ENCODE peak calls at places on chromosome 13, in seven cellular contexts. S is neuronal stem cell, P is IMR-90, W is trophoblast cell, G is H9, I is mesendoderm, C is H1. E is an unnamed sample.
A peak's percentile ranks its signal among the peaks of the same experiment; 100 is the strongest.

GRCh38 chr13:110306340-110306959 is 507 bp downstream of the COL4A1 start:
- DNase-seq in S (no peak), P (no peak), W (no peak), G (peak; percentile 43), I (peak; percentile 62), C (no peak), E (peak; percentile 62)

GRCh38 chr13:43159007-43159406 is 135.6 kb downstream of the DNAJC15 start:
- DNase-seq in S (no peak), P (peak; percentile 71), W (peak; percentile 38), G (no peak), I (peak; percentile 86), C (no peak), E (no peak)

GRCh38 chr13:51815848-51816247 is 11.9 kb upstream of the DHRS12 start:
- DNase-seq in S (no peak), P (no peak), W (no peak), G (no peak), I (no peak), C (no peak), E (no peak)

GRCh38 chr13:59452189-59452588 is 711.5 kb downstream of the DIAPH3 start:
- DNase-seq in S (no peak), P (no peak), W (no peak), G (no peak), I (no peak), C (no peak), E (no peak)

GRCh38 chr13:46961719-46962118 is 64.9 kb upstream of the HTR2A start:
- DNase-seq in S (no peak), P (peak; percentile 89), W (peak; percentile 37), G (no peak), I (peak; percentile 15), C (no peak), E (peak; percentile 85)

GRCh38 chr13:49220035-49220855 is at the start of gene MLNR:
- DNase-seq in S (peak; percentile 35), P (no peak), W (no peak), G (peak; percentile 76), I (peak; percentile 72), C (no peak), E (peak; percentile 29)

GRCh38 chr13:30480292-30480947 is 14.7 kb upstream of the HMGB1 start:
- DNase-seq in S (no peak), P (no peak), W (no peak), G (no peak), I (no peak), C (no peak), E (no peak)

GRCh38 chr13:97191143-97191542 is 31.0 kb upstream of the MBNL2 start:
- DNase-seq in S (no peak), P (no peak), W (no peak), G (no peak), I (no peak), C (no peak), E (no peak)

GRCh38 chr13:40539954-40540706 is 126.3 kb downstream of the FOXO1 start:
- DNase-seq in S (peak; percentile 29), P (peak; percentile 52), W (peak; percentile 34), G (peak; percentile 49), I (peak; percentile 91), C (peak; percentile 25), E (peak; percentile 72)

GRCh38 chr13:45446181-45446580 is 18.6 kb upstream of the COG3 start:
- DNase-seq in S (no peak), P (peak; percentile 51), W (peak; percentile 35), G (no peak), I (no peak), C (no peak), E (no peak)

GRCh38 chr13:98285852-98286594 is 109.0 kb upstream of the RNF113B start:
- DNase-seq in S (no peak), P (no peak), W (no peak), G (no peak), I (peak; percentile 45), C (no peak), E (no peak)

GRCh38 chr13:102814793-102815192 is 15.9 kb downstream of the BIVM start:
- DNase-seq in S (no peak), P (no peak), W (peak; percentile 4), G (no peak), I (no peak), C (no peak), E (no peak)

GRCh38 chr13:98647121-98647520 is 70.2 kb upstream of the STK24 start:
- DNase-seq in S (no peak), P (no peak), W (no peak), G (no peak), I (no peak), C (no peak), E (no peak)

GRCh38 chr13:102128216-102128800 is 273.5 kb downstream of the FGF14 start:
- DNase-seq in S (no peak), P (peak; percentile 42), W (no peak), G (no peak), I (peak; percentile 21), C (no peak), E (peak; percentile 44)

GRCh38 chr13:34179481-34179880 is 361.5 kb downstream of the RFC3 start:
- DNase-seq in S (no peak), P (peak; percentile 7), W (no peak), G (no peak), I (peak; percentile 87), C (no peak), E (no peak)

GRCh38 chr13:20461860-20462532 is 63.7 kb downstream of the CRYL1 start:
- DNase-seq in S (no peak), P (no peak), W (peak; percentile 43), G (no peak), I (peak; percentile 44), C (no peak), E (no peak)

GRCh38 chr13:37453246-37453645 is 145.3 kb downstream of the POSTN start:
- DNase-seq in S (no peak), P (no peak), W (no peak), G (no peak), I (no peak), C (no peak), E (peak; percentile 40)

GRCh38 chr13:80778302-80778701 is 437.4 kb upstream of the SPRY2 start:
- DNase-seq in S (no peak), P (no peak), W (no peak), G (no peak), I (no peak), C (no peak), E (no peak)

GRCh38 chr13:24161010-24161775 is 673 bp downstream of the SPATA13 start:
- DNase-seq in S (no peak), P (no peak), W (no peak), G (peak; percentile 51), I (peak; percentile 44), C (no peak), E (no peak)

GRCh38 chr13:26784704-26785639 is 24.4 kb upstream of the GPR12 start:
- DNase-seq in S (no peak), P (no peak), W (no peak), G (peak; percentile 62), I (peak; percentile 16), C (no peak), E (no peak)

GRCh38 chr13:98796191-98796590 is 43.7 kb upstream of the SLC15A1 start:
- DNase-seq in S (no peak), P (no peak), W (no peak), G (no peak), I (no peak), C (no peak), E (no peak)

GRCh38 chr13:45750566-45750965 is 48.4 kb downstream of the CBY2 start:
- DNase-seq in S (no peak), P (no peak), W (no peak), G (no peak), I (peak; percentile 33), C (no peak), E (no peak)

GRCh38 chr13:36163809-36164308 is 32.7 kb upstream of the DCLK1 start:
- DNase-seq in S (no peak), P (peak; percentile 87), W (no peak), G (no peak), I (no peak), C (no peak), E (no peak)

GRCh38 chr13:50892162-50892944 is 17.2 kb upstream of the RNASEH2B start:
- DNase-seq in S (no peak), P (no peak), W (no peak), G (no peak), I (no peak), C (no peak), E (no peak)

GRCh38 chr13:77565635-77566034 is 30.1 kb downstream of the SCEL start:
- DNase-seq in S (peak; percentile 3), P (peak; percentile 9), W (peak; percentile 11), G (no peak), I (peak; percentile 40), C (no peak), E (peak; percentile 45)

GRCh38 chr13:95193509-95194230 is 107.6 kb downstream of the ABCC4 start:
- DNase-seq in S (no peak), P (no peak), W (no peak), G (no peak), I (no peak), C (no peak), E (peak; percentile 38)

GRCh38 chr13:51223284-51224270 is 1.4 kb downstream of the FAM124A start:
- DNase-seq in S (no peak), P (no peak), W (no peak), G (no peak), I (peak; percentile 47), C (no peak), E (no peak)

GRCh38 chr13:78777973-78778372 is 119.0 kb upstream of the OBI1 start:
- DNase-seq in S (no peak), P (no peak), W (no peak), G (no peak), I (no peak), C (no peak), E (no peak)

GRCh38 chr13:108276060-108276459 is 6.5 kb downstream of the TNFSF13B start:
- DNase-seq in S (no peak), P (no peak), W (no peak), G (no peak), I (no peak), C (no peak), E (no peak)

GRCh38 chr13:99878921-99879610 is 92.5 kb downstream of the ZIC5 start:
- DNase-seq in S (no peak), P (no peak), W (no peak), G (no peak), I (no peak), C (no peak), E (no peak)
- H3K23ac ChIP-seq in S (no peak overlapping the region), P (no peak overlapping the region), W (no peak overlapping the region), G (no peak overlapping the region), I (no peak overlapping the region), C (no peak overlapping the region), E (no peak overlapping the region)

GRCh38 chr13:63396746-63397145 is 1981.1 kb upstream of the PCDH20 start:
- DNase-seq in S (no peak), P (no peak), W (no peak), G (no peak), I (no peak), C (no peak), E (no peak)
- H3K23ac ChIP-seq in S (no peak overlapping the region), P (no peak overlapping the region), W (no peak overlapping the region), G (no peak overlapping the region), I (no peak overlapping the region), C (no peak overlapping the region), E (no peak overlapping the region)

DNA sequence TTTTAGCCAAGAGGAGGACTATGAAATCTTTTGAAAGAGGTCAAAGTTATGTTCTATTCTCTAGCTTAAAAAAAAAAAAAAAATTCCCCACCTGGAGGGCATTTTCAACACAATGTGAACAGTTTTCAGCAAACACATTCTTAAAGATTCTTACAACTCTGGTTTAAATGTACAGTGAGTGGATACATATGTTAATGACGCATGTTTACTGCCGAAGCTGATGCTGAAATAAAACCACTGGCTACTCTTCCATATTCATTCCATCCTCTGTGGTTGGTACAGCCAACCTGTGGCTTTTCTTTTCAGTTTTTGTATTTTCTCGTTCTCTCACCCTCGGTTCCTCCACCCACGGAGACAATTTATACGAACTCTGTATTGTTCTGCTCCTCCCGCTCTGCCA is 466.3 kb upstream of the ARGLU1 start:
- DNase-seq in S (no peak), P (peak; percentile 52), W (no peak), G (no peak), I (no peak), C (no peak), E (no peak)
- H3K23ac ChIP-seq in S (no peak overlapping the region), P (no peak overlapping the region), W (no peak overlapping the region), G (no peak overlapping the region), I (no peak overlapping the region), C (no peak overlapping the region), E (no peak overlapping the region)

GRCh38 chr13:25689539-25689938 is 317.8 kb downstream of the ATP8A2 start:
- DNase-seq in S (no peak), P (no peak), W (no peak), G (no peak), I (no peak), C (no peak), E (no peak)
- H3K23ac ChIP-seq in S (no peak overlapping the region), P (no peak overlapping the region), W (no peak overlapping the region), G (no peak overlapping the region), I (no peak overlapping the region), C (no peak overlapping the region), E (no peak overlapping the region)

E was measured in mesenchymal stem cell.